ENCODE peak calls at places on chromosomes 4 and X, in nine cellular contexts. One of them, this sample, is unnamed.

GRCh38 chr4:17475481-17475880 is 36.4 kb downstream of the QDPR start:
- DNase-seq in T-helper 17 cell: no peak
- DNase-seq in left lung: no peak
- DNase-seq in endothelial cell: no peak
- DNase-seq in RWPE1: no peak
- DNase-seq in lower lobe of right lung: no peak
- DNase-seq in HFF-Myc: no peak
- DNase-seq in SIG-M5: no peak
- DNase-seq in endothelial cell of umbilical vein: peak; percentile 31
- DNase-seq in this sample: no peak

GRCh38 chrX:14505648-14506047 is 23.7 kb upstream of the GLRA2 start:
- DNase-seq in T-helper 17 cell: no peak
- DNase-seq in left lung: no peak
- DNase-seq in endothelial cell: no peak
- DNase-seq in RWPE1: no peak
- DNase-seq in lower lobe of right lung: no peak
- DNase-seq in HFF-Myc: no peak
- DNase-seq in SIG-M5: no peak
- DNase-seq in endothelial cell of umbilical vein: no peak
- DNase-seq in this sample: no peak

GRCh38 chr4:174144081-174144480 is 139.4 kb downstream of the FBXO8 start:
- DNase-seq in T-helper 17 cell: no peak
- DNase-seq in left lung: no peak
- DNase-seq in endothelial cell: no peak
- DNase-seq in RWPE1: no peak
- DNase-seq in lower lobe of right lung: no peak
- DNase-seq in HFF-Myc: no peak
- DNase-seq in SIG-M5: no peak
- DNase-seq in endothelial cell of umbilical vein: no peak
- DNase-seq in this sample: no peak

GRCh38 chr4:54929459-54929858 is 195.9 kb downstream of the KDR start:
- DNase-seq in T-helper 17 cell: no peak
- DNase-seq in left lung: no peak
- DNase-seq in endothelial cell: no peak
- DNase-seq in RWPE1: no peak
- DNase-seq in lower lobe of right lung: no peak
- DNase-seq in HFF-Myc: no peak
- DNase-seq in SIG-M5: no peak
- DNase-seq in endothelial cell of umbilical vein: no peak
- DNase-seq in this sample: no peak

GRCh38 chr4:73257242-73257994 is 1.2 kb downstream of the ANKRD17 start:
- DNase-seq in T-helper 17 cell: peak; percentile 30
- DNase-seq in left lung: peak; percentile 77
- DNase-seq in endothelial cell: peak; percentile 65
- DNase-seq in RWPE1: peak; percentile 57
- DNase-seq in lower lobe of right lung: peak; percentile 69
- DNase-seq in HFF-Myc: peak; percentile 75
- DNase-seq in SIG-M5: peak; percentile 35
- DNase-seq in endothelial cell of umbilical vein: peak; percentile 92
- DNase-seq in this sample: peak; percentile 53

GRCh38 chr4:121462660-121463261 is 81.9 kb upstream of the QRFPR start:
- DNase-seq in T-helper 17 cell: no peak
- DNase-seq in left lung: no peak
- DNase-seq in endothelial cell: peak; percentile 51
- DNase-seq in RWPE1: peak; percentile 22
- DNase-seq in lower lobe of right lung: no peak
- DNase-seq in HFF-Myc: peak; percentile 50
- DNase-seq in SIG-M5: no peak
- DNase-seq in endothelial cell of umbilical vein: peak; percentile 78
- DNase-seq in this sample: peak; percentile 6

GRCh38 chrX:17527135-17527701 is 152.2 kb downstream of the NHS start:
- DNase-seq in T-helper 17 cell: no peak
- DNase-seq in left lung: peak; percentile 68
- DNase-seq in endothelial cell: no peak
- DNase-seq in RWPE1: no peak
- DNase-seq in lower lobe of right lung: peak; percentile 80
- DNase-seq in HFF-Myc: no peak
- DNase-seq in SIG-M5: no peak
- DNase-seq in endothelial cell of umbilical vein: peak; percentile 1
- DNase-seq in this sample: no peak

GRCh38 chr4:23268072-23268771 is 575.5 kb downstream of the GBA3 start:
- DNase-seq in T-helper 17 cell: no peak
- DNase-seq in left lung: no peak
- DNase-seq in endothelial cell: no peak
- DNase-seq in RWPE1: no peak
- DNase-seq in lower lobe of right lung: no peak
- DNase-seq in HFF-Myc: no peak
- DNase-seq in SIG-M5: no peak
- DNase-seq in endothelial cell of umbilical vein: no peak
- DNase-seq in this sample: no peak

GRCh38 chrX:20056704-20057103 is 60.0 kb downstream of the MAP7D2 start:
- DNase-seq in T-helper 17 cell: no peak
- DNase-seq in left lung: no peak
- DNase-seq in endothelial cell: no peak
- DNase-seq in RWPE1: peak; percentile 57
- DNase-seq in lower lobe of right lung: no peak
- DNase-seq in HFF-Myc: no peak
- DNase-seq in SIG-M5: no peak
- DNase-seq in endothelial cell of umbilical vein: no peak
- DNase-seq in this sample: no peak

GRCh38 chr4:162497564-162498167 is 333.9 kb upstream of the FSTL5 start:
- DNase-seq in T-helper 17 cell: no peak
- DNase-seq in left lung: no peak
- DNase-seq in endothelial cell: peak; percentile 7
- DNase-seq in RWPE1: peak; percentile 35
- DNase-seq in lower lobe of right lung: no peak
- DNase-seq in HFF-Myc: no peak
- DNase-seq in SIG-M5: no peak
- DNase-seq in endothelial cell of umbilical vein: peak; percentile 24
- DNase-seq in this sample: peak; percentile 4

GRCh38 chrX:20028588-20028987 is 37.7 kb upstream of the BCLAF3 start:
- DNase-seq in T-helper 17 cell: no peak
- DNase-seq in left lung: no peak
- DNase-seq in endothelial cell: no peak
- DNase-seq in RWPE1: no peak
- DNase-seq in lower lobe of right lung: no peak
- DNase-seq in HFF-Myc: no peak
- DNase-seq in SIG-M5: no peak
- DNase-seq in endothelial cell of umbilical vein: no peak
- DNase-seq in this sample: no peak

GRCh38 chrX:119647552-119648420 is 41.6 kb upstream of the NKRF start:
- DNase-seq in T-helper 17 cell: peak; percentile 54
- DNase-seq in left lung: no peak
- DNase-seq in endothelial cell: no peak
- DNase-seq in RWPE1: no peak
- DNase-seq in lower lobe of right lung: no peak
- DNase-seq in HFF-Myc: no peak
- DNase-seq in SIG-M5: no peak
- DNase-seq in endothelial cell of umbilical vein: no peak
- DNase-seq in this sample: no peak

GRCh38 chr4:182015893-182016292 is 227.3 kb upstream of the TENM3 start:
- DNase-seq in T-helper 17 cell: no peak
- DNase-seq in left lung: no peak
- DNase-seq in endothelial cell: no peak
- DNase-seq in RWPE1: peak; percentile 3
- DNase-seq in lower lobe of right lung: no peak
- DNase-seq in HFF-Myc: no peak
- DNase-seq in SIG-M5: no peak
- DNase-seq in endothelial cell of umbilical vein: no peak
- DNase-seq in this sample: peak; percentile 4

GRCh38 chrX:70196961-70197805 is 19.9 kb downstream of the DGAT2L6 start:
- DNase-seq in T-helper 17 cell: peak; percentile 18
- DNase-seq in left lung: no peak
- DNase-seq in endothelial cell: peak; percentile 54
- DNase-seq in RWPE1: peak; percentile 56
- DNase-seq in lower lobe of right lung: no peak
- DNase-seq in HFF-Myc: no peak
- DNase-seq in SIG-M5: no peak
- DNase-seq in endothelial cell of umbilical vein: peak; percentile 59
- DNase-seq in this sample: peak; percentile 16

GRCh38 chr4:177239878-177240277 is 69.8 kb upstream of the NEIL3 start:
- DNase-seq in T-helper 17 cell: no peak
- DNase-seq in left lung: no peak
- DNase-seq in endothelial cell: no peak
- DNase-seq in RWPE1: no peak
- DNase-seq in lower lobe of right lung: no peak
- DNase-seq in HFF-Myc: no peak
- DNase-seq in SIG-M5: no peak
- DNase-seq in endothelial cell of umbilical vein: no peak
- DNase-seq in this sample: no peak

GRCh38 chr4:47824844-47825243 is 13.0 kb downstream of the CORIN start:
- DNase-seq in T-helper 17 cell: no peak
- DNase-seq in left lung: no peak
- DNase-seq in endothelial cell: no peak
- DNase-seq in RWPE1: no peak
- DNase-seq in lower lobe of right lung: no peak
- DNase-seq in HFF-Myc: no peak
- DNase-seq in SIG-M5: no peak
- DNase-seq in endothelial cell of umbilical vein: no peak
- DNase-seq in this sample: no peak

GRCh38 chrX:133681416-133681815 is 266.1 kb upstream of the GPC4 start:
- DNase-seq in T-helper 17 cell: no peak
- DNase-seq in left lung: no peak
- DNase-seq in endothelial cell: no peak
- DNase-seq in RWPE1: no peak
- DNase-seq in lower lobe of right lung: no peak
- DNase-seq in HFF-Myc: no peak
- DNase-seq in SIG-M5: no peak
- DNase-seq in endothelial cell of umbilical vein: no peak
- DNase-seq in this sample: no peak

GRCh38 chr4:147157860-147158701 is 212.4 kb upstream of the TTC29 start:
- DNase-seq in T-helper 17 cell: no peak
- DNase-seq in left lung: no peak
- DNase-seq in endothelial cell: peak; percentile 51
- DNase-seq in RWPE1: peak; percentile 16
- DNase-seq in lower lobe of right lung: peak; percentile 50
- DNase-seq in HFF-Myc: no peak
- DNase-seq in SIG-M5: no peak
- DNase-seq in endothelial cell of umbilical vein: peak; percentile 36
- DNase-seq in this sample: peak; percentile 37

GRCh38 chr4:181376058-181376457 is 867.1 kb upstream of the TENM3 start:
- DNase-seq in T-helper 17 cell: no peak
- DNase-seq in left lung: no peak
- DNase-seq in endothelial cell: no peak
- DNase-seq in RWPE1: no peak
- DNase-seq in lower lobe of right lung: no peak
- DNase-seq in HFF-Myc: no peak
- DNase-seq in SIG-M5: no peak
- DNase-seq in endothelial cell of umbilical vein: no peak
- DNase-seq in this sample: no peak

GRCh38 chr4:46934731-46935130 is 25.7 kb upstream of the COX7B2 start:
- DNase-seq in T-helper 17 cell: no peak
- DNase-seq in left lung: no peak
- DNase-seq in endothelial cell: no peak
- DNase-seq in RWPE1: no peak
- DNase-seq in lower lobe of right lung: no peak
- DNase-seq in HFF-Myc: no peak
- DNase-seq in SIG-M5: no peak
- DNase-seq in endothelial cell of umbilical vein: no peak
- DNase-seq in this sample: no peak

This sample was measured in hepatic stellate cell.